ENCODE peak calls at places on chromosomes 16 and 17, in four cellular contexts. I, V, J and E are unnamed samples.

GRCh38 chr16:50372611-50373344 is 4.0 kb upstream of the BRD7 start:
- DNase-seq in I (no peak), V (no peak), J (peak), E (peak)

GRCh38 chr16:48608452-48608851 is 1.5 kb downstream of the N4BP1 start:
- DNase-seq in I (peak), V (no peak), J (no peak), E (no peak)

GRCh38 chr17:58956997-58957724 is 149.5 kb downstream of the TRIM37 start:
- DNase-seq in I (no peak), V (no peak), J (no peak), E (no peak)

GRCh38 chr16:87407511-87408112 is 15.5 kb downstream of the MAP1LC3B start:
- DNase-seq in I (no peak), V (peak), J (no peak), E (no peak)

GRCh38 chr17:37092701-37093100 is 143.9 kb downstream of the AATF start:
- DNase-seq in I (no peak), V (no peak), J (no peak), E (no peak)

GRCh38 chr16:22787456-22788189 is 26.3 kb upstream of the HS3ST2 start:
- DNase-seq in I (no peak), V (no peak), J (no peak), E (no peak)

GRCh38 chr16:9567674-9568073 is 476.2 kb downstream of the HAPSTR1 start:
- DNase-seq in I (no peak), V (no peak), J (no peak), E (no peak)

GRCh38 chr16:1794221-1794871 is 841 bp upstream of the IGFALS start:
- DNase-seq in I (no peak), V (no peak), J (no peak), E (no peak)

GRCh38 chr16:19114359-19115147 is 789 bp downstream of the ITPRIPL2 start:
- DNase-seq in I (no peak), V (no peak), J (peak), E (no peak)

GRCh38 chr16:84562174-84562815 is 55.6 kb downstream of the COTL1 start:
- DNase-seq in I (no peak), V (no peak), J (no peak), E (no peak)

GRCh38 chr16:87490091-87490798 is 2.6 kb downstream of the ZCCHC14 start:
- DNase-seq in I (peak), V (peak), J (no peak), E (no peak)

GRCh38 chr16:75461575-75461974 is 2.9 kb downstream of the TMEM170A start:
- DNase-seq in I (no peak), V (no peak), J (no peak), E (no peak)

GRCh38 chr16:50305441-50306061 is 39.2 kb downstream of the ADCY7 start:
- DNase-seq in I (no peak), V (no peak), J (no peak), E (no peak)

GRCh38 chr16:2749476-2749875 is 3.0 kb upstream of the SRRM2 start:
- DNase-seq in I (no peak), V (no peak), J (no peak), E (no peak)

GRCh38 chr16:68257251-68257905 is 6.9 kb upstream of the SLC7A6 start:
- DNase-seq in I (no peak), V (no peak), J (no peak), E (no peak)

GRCh38 chr16:88900653-88901052 is 34.2 kb upstream of the PABPN1L start:
- DNase-seq in I (no peak), V (no peak), J (no peak), E (no peak)

GRCh38 chr17:18626152-18626870 is 17.9 kb downstream of the TBC1D28 start:
- DNase-seq in I (no peak), V (no peak), J (no peak), E (no peak)

GRCh38 chr17:67376892-67377726 is at the start of gene PITPNC1:
- DNase-seq in I (peak), V (peak), J (peak), E (peak)

GRCh38 chr16:67001159-67001486 is 12.7 kb downstream of the CES4A start:
- DNase-seq in I (no peak), V (no peak), J (no peak), E (no peak)

GRCh38 chr16:66996324-66996982 is 8.1 kb downstream of the CES4A start:
- DNase-seq in I (no peak), V (no peak), J (peak), E (peak)

GRCh38 chr16:66996983-66997358 is 8.6 kb downstream of the CES4A start:
- DNase-seq in I (no peak), V (no peak), J (no peak), E (no peak)

GRCh38 chr16:67001726-67002125 is 13.3 kb downstream of the CES4A start:
- DNase-seq in I (no peak), V (no peak), J (no peak), E (no peak)

GRCh38 chr16:67000384-67001158 is 12.2 kb downstream of the CES4A start:
- DNase-seq in I (peak), V (peak), J (peak), E (peak)
- H3K27ac ChIP-seq in I (no peak), V (peak), J (peak), E (peak)

GRCh38 chr17:57536789-57537523 is 208.1 kb downstream of the CCDC182 start:
- DNase-seq in I (no peak), V (no peak), J (no peak), E (no peak)

GRCh38 chr17:57538730-57539456 is 206.2 kb downstream of the CCDC182 start:
- DNase-seq in I (no peak), V (no peak), J (no peak), E (no peak)

GRCh38 chr17:57539528-57540301 is 205.4 kb downstream of the CCDC182 start:
- DNase-seq in I (no peak), V (no peak), J (no peak), E (no peak)

GRCh38 chr17:57536289-57536688 is 208.8 kb downstream of the CCDC182 start:
- DNase-seq in I (no peak), V (no peak), J (no peak), E (no peak)

GRCh38 chr17:57537524-57538410 is 207.3 kb downstream of the CCDC182 start:
- DNase-seq in I (no peak), V (no peak), J (no peak), E (no peak)
- H3K27ac ChIP-seq in I (no peak), V (no peak), J (no peak), E (no peak)

GRCh38 chr17:40418428-40418706 is 671 bp upstream of the TOP2A start:
- DNase-seq in I (no peak), V (no peak), J (no peak), E (no peak)

GRCh38 chr17:40419559-40420331 is 2.0 kb upstream of the TOP2A start:
- DNase-seq in I (no peak), V (no peak), J (no peak), E (no peak)

GRCh38 chr17:40425741-40426140 is 8.0 kb upstream of the TOP2A start:
- DNase-seq in I (no peak), V (no peak), J (no peak), E (no peak)

GRCh38 chr17:40427002-40427491 is 9.4 kb upstream of the TOP2A start:
- DNase-seq in I (no peak), V (no peak), J (no peak), E (no peak)

DNA sequence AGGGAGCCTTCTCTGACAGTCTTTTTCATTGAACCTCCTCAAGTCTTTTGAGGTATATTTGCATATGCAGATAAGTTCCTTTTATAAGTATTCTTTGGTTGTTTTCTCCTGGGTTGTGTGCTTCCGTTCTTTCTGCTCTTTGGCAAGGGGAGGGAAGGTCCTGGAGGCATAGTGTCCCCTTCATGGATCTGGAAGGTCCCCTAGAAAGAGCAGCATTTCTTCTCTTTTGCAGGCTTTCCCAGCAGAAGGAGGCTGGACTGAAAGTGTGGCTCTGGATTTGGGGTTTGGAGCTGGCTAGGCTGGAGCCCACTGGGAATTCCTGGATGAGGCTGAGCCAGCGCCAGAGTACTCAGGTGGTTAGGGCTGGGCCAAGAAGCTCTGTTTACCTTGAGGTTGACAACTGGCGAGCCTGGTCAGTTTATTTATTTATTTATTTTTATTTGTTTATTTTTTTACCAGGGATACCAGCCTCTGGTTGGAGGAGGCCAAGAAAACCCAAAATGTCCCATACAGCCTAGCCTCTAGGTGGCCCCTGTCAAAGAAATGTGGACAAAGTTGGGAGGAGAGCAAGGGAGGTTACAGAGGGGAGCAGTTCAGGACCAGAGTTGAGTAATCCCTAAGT is 5.4 kb upstream of the TOP2A start:
- DNase-seq in I (no peak), V (no peak), J (no peak), E (no peak)
- H3K27ac ChIP-seq in I (no peak), V (no peak), J (no peak), E (no peak)

GRCh38 chr17:48728232-48729231 is at the start of gene HOXB13:
- DNase-seq in I (peak), V (peak), J (no peak), E (no peak)
- H3K27ac ChIP-seq in I (no peak), V (no peak), J (no peak), E (no peak)

GRCh38 chr16:16014329-16015224 is 65.2 kb downstream of the ABCC1 start:
- DNase-seq in I (no peak), V (no peak), J (peak), E (no peak)
- H3K27ac ChIP-seq in I (no peak), V (no peak), J (peak), E (no peak)

GRCh38 chr17:15036238-15036637 is 228.9 kb downstream of the PMP22 start:
- DNase-seq in I (no peak), V (no peak), J (no peak), E (no peak)
- H3K27ac ChIP-seq in I (no peak), V (no peak), J (no peak), E (no peak)